ENCODE peak calls at places on chromosomes 3 and 15, in nine cellular contexts. N, R, W, C, L, M, Z, F and Q are unnamed samples.

GRCh38 chr15:69394556-69395282 is 19.4 kb upstream of the KIF23 start:
- DNase-seq in N (peak; percentile 87), R (peak; percentile 98), W (peak; percentile 90), C (no peak), L (peak; percentile 67), M (peak; percentile 69), Z (peak; percentile 77), F (peak; percentile 89), Q (peak; percentile 90)

GRCh38 chr15:61116830-61117229 is 112.3 kb downstream of the RORA start:
- DNase-seq in N (no peak), R (no peak), W (no peak), C (no peak), L (no peak), M (no peak), Z (no peak), F (no peak), Q (no peak)

GRCh38 chr3:132659000-132659369 is 624 bp downstream of the ACAD11 start:
- DNase-seq in N (no peak), R (no peak), W (peak; percentile 7), C (no peak), L (no peak), M (no peak), Z (no peak), F (no peak), Q (peak; percentile 15)

GRCh38 chr15:88616240-88616639 is 4.9 kb upstream of the AEN start:
- DNase-seq in N (no peak), R (no peak), W (no peak), C (no peak), L (no peak), M (no peak), Z (no peak), F (no peak), Q (no peak)

GRCh38 chr15:44101944-44102343 is 93.1 kb downstream of the FRMD5 start:
- DNase-seq in N (no peak), R (no peak), W (no peak), C (peak; percentile 48), L (peak; percentile 72), M (peak; percentile 15), Z (peak; percentile 66), F (no peak), Q (no peak)

GRCh38 chr15:74045636-74046274 is 36.6 kb downstream of the GOLGA6A start:
- DNase-seq in N (no peak), R (no peak), W (no peak), C (no peak), L (no peak), M (no peak), Z (no peak), F (no peak), Q (no peak)

GRCh38 chr3:123687286-123687685 is 102.4 kb upstream of the HACD2 start:
- DNase-seq in N (no peak), R (no peak), W (no peak), C (no peak), L (peak; percentile 52), M (no peak), Z (no peak), F (no peak), Q (no peak)

GRCh38 chr3:161273589-161274218 is 52.6 kb downstream of the NMD3 start:
- DNase-seq in N (no peak), R (peak; percentile 20), W (peak; percentile 8), C (no peak), L (peak; percentile 62), M (peak; percentile 72), Z (peak; percentile 69), F (no peak), Q (peak; percentile 57)

GRCh38 chr3:52346623-52347530 is 30.8 kb downstream of the DNAH1 start:
- DNase-seq in N (peak; percentile 47), R (no peak), W (no peak), C (peak; percentile 27), L (peak; percentile 52), M (peak; percentile 81), Z (peak; percentile 60), F (no peak), Q (no peak)

GRCh38 chr3:192433704-192434103 is 293.6 kb downstream of the FGF12 start:
- DNase-seq in N (no peak), R (no peak), W (no peak), C (no peak), L (no peak), M (no peak), Z (no peak), F (no peak), Q (no peak)

GRCh38 chr15:68230157-68231100 is 901 bp upstream of the CLN6 start:
- DNase-seq in N (no peak), R (no peak), W (peak; percentile 37), C (no peak), L (peak; percentile 72), M (no peak), Z (no peak), F (no peak), Q (peak; percentile 55)

GRCh38 chr15:67089218-67090193 is 24.1 kb downstream of the SMAD3 start:
- DNase-seq in N (no peak), R (no peak), W (no peak), C (no peak), L (peak; percentile 84), M (no peak), Z (no peak), F (no peak), Q (no peak)

GRCh38 chr3:23183731-23184130 is 19.4 kb upstream of the UBE2E2 start:
- DNase-seq in N (no peak), R (peak; percentile 27), W (no peak), C (no peak), L (peak; percentile 56), M (peak; percentile 69), Z (peak; percentile 75), F (no peak), Q (no peak)

GRCh38 chr3:133474251-133474801 is 74.5 kb downstream of the BFSP2 start:
- DNase-seq in N (peak; percentile 57), R (no peak), W (no peak), C (peak; percentile 74), L (peak; percentile 80), M (peak; percentile 76), Z (peak; percentile 50), F (no peak), Q (no peak)

GRCh38 chr3:53525765-53526761 is 31.7 kb downstream of the CACNA1D start:
- DNase-seq in N (no peak), R (no peak), W (no peak), C (no peak), L (peak; percentile 68), M (peak; percentile 11), Z (peak; percentile 2), F (no peak), Q (no peak)

GRCh38 chr3:194072097-194072428 is 63.9 kb upstream of the HES1 start:
- DNase-seq in N (no peak), R (no peak), W (no peak), C (no peak), L (no peak), M (no peak), Z (no peak), F (no peak), Q (peak; percentile 43)

GRCh38 chr3:152474585-152474984 is 205.9 kb downstream of the MBNL1 start:
- DNase-seq in N (no peak), R (no peak), W (peak; percentile 32), C (peak; percentile 47), L (peak; percentile 85), M (peak; percentile 84), Z (peak; percentile 94), F (peak; percentile 39), Q (peak; percentile 41)
- TF ChIP-seq CTCF in N (peak; percentile 57), R (peak; percentile 24), W (peak; percentile 81), C (peak; percentile 67), L (peak; percentile 67), M (peak; percentile 67), Z (peak; percentile 82), F (peak; percentile 82), Q (peak; percentile 37)

GRCh38 chr3:167350245-167350862 is 29.7 kb downstream of the ZBBX start:
- DNase-seq in N (no peak), R (peak; percentile 9), W (peak; percentile 2), C (no peak), L (peak; percentile 42), M (peak; percentile 15), Z (peak; percentile 32), F (no peak), Q (no peak)
- TF ChIP-seq CTCF in N (peak; percentile 64), R (peak; percentile 76), W (peak; percentile 44), C (no peak), L (peak; percentile 62), M (peak; percentile 37), Z (peak; percentile 40), F (peak; percentile 43), Q (peak; percentile 12)

DNA sequence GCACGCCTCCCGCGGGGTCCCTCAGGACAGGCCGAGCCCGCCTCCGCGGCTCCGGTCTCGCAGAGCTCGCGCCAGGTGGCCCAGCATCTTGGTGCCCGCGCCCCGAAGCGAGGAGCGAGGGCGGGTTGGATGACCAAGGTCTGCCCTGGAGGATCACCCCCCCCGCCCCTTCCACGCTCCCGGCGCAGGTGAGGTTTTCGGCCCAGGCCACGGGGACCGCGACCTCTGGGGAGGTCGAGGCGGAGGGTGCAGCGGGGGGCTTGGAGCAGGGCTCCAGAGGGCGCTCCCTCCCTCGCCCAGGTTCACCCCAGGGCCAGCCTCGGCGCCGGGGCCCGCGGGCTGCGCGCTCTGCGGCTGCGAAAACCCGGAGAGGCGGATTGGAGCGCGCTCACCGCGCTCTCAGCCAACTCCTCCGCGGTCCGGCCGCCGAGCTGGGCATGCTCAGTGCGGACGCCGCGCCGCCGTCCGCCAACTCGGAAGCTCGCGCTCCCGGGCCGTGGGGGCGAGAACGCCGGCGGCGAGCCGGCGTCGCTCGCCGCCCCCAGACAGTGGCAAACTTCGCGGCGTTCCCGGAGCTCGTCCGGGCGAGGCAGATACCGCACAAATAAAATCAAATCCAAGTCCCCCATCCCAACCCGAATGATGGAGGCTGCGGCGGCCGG is at the start of gene MED12L:
- DNase-seq in N (peak; percentile 77), R (peak; percentile 88), W (peak; percentile 93), C (peak; percentile 1), L (peak; percentile 60), M (peak; percentile 70), Z (peak; percentile 76), F (peak; percentile 90), Q (peak; percentile 73)
- TF ChIP-seq CTCF in N (no peak), R (no peak), W (no peak), C (no peak), L (no peak), M (no peak), Z (no peak), F (no peak), Q (no peak)

DNA sequence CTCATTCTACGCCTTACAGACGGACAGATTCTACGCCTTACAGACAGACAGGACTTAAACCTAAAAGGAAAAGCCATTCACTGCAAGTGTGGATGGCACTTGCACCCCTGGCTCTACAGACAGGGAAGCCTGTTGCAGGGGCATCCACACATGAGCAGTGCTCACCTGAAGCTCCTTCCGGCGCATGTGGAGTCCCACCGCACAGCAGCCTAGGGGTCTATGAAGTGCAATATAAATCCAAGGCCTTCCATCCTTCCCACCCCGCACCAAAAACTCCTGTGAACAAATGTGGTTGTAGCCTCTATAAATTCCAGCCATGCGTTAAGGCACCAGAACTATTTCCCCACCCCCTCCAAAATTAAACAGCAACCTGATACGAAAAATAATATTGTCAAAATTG is 121.3 kb downstream of the LRIG1 start:
- DNase-seq in N (no peak), R (no peak), W (no peak), C (no peak), L (no peak), M (no peak), Z (no peak), F (no peak), Q (no peak)
- TF ChIP-seq CTCF in N (no peak), R (no peak), W (no peak), C (no peak), L (no peak), M (no peak), Z (no peak), F (no peak), Q (no peak)

DNA sequence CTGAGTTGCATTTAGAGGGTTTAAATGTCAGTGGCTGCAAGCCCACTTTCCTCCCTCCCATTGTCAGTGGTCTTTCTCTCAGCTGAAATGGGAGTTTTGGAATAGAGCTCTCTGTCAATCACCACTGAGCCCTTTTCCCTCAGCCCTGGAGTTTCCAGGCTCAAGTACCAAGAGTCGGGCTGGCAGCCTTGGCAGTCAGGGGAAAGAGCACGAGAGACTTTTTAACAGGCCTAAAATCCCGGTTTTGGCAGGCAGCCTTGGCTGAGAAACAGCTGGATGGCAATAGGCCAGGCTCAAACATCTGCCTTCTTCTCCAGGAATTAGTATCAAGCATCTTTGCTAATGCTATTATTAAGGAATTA is 8.1 kb upstream of the RFTN1 start:
- DNase-seq in N (no peak), R (no peak), W (no peak), C (no peak), L (no peak), M (no peak), Z (no peak), F (no peak), Q (no peak)
- TF ChIP-seq CTCF in N (no peak), R (no peak), W (no peak), C (no peak), L (no peak), M (no peak), Z (no peak), F (no peak), Q (no peak)